ENCODE peak calls at places on chromosomes 11 and 22, in ten cellular contexts. W is A549, F is stomach, L is H1, H is transverse colon, N is suprapubic skin, Y is esophagus muscularis mucosa, T is SK-N-SH, D is ovary, R is K562. G is an unnamed sample.
A peak's percentile ranks its signal among the peaks of the same experiment; 100 is the strongest.

GRCh38 chr11:17208257-17208999 is 642 bp upstream of the PIK3C2A start:
- DNase-seq in T (peak; percentile 73), W (peak; percentile 75), Y (peak; percentile 92), R (no peak), N (no peak), F (peak; percentile 65), D (no peak), L (peak; percentile 33), H (peak; percentile 62), G (no peak)

GRCh38 chr11:69156673-69157155 is 979 bp downstream of the SMIM38 start:
- DNase-seq in D (no peak), L (no peak), H (no peak), N (no peak), F (no peak), Y (no peak), R (no peak), W (no peak), T (no peak), G (no peak)

GRCh38 chr11:504053-504993 is 2.7 kb downstream of the RNH1 start:
- DNase-seq in F (peak; percentile 35), D (peak; percentile 68), W (no peak), H (peak; percentile 38), T (no peak), N (peak; percentile 85), L (no peak), R (peak; percentile 69), Y (no peak), G (peak; percentile 48)

GRCh38 chr11:68954970-68955958 is 25.5 kb downstream of the MRGPRD start:
- DNase-seq in R (peak; percentile 57), F (peak; percentile 51), H (peak; percentile 77), T (no peak), N (no peak), L (no peak), W (no peak), D (no peak), Y (no peak), G (peak; percentile 39)

GRCh38 chr11:31060880-31061279 is 308.7 kb downstream of the DCDC1 start:
- DNase-seq in W (no peak), H (no peak), F (no peak), R (no peak), N (no peak), T (no peak), L (no peak), Y (no peak), D (no peak), G (no peak)

GRCh38 chr11:28715726-28716125 is 607.5 kb downstream of the METTL15 start:
- DNase-seq in R (no peak), W (no peak), Y (no peak), L (peak; percentile 17), T (no peak), D (no peak), N (no peak), H (no peak), F (no peak), G (no peak)

GRCh38 chr11:32259641-32260081 is 168.8 kb downstream of the RCN1 start:
- DNase-seq in L (no peak), Y (no peak), T (no peak), W (no peak), H (peak; percentile 31), N (no peak), R (no peak), F (no peak), D (peak; percentile 33), G (no peak)

GRCh38 chr22:40237788-40238424 is 60.2 kb downstream of the TNRC6B start:
- DNase-seq in L (no peak), F (no peak), D (no peak), T (no peak), Y (no peak), W (no peak), N (no peak), R (no peak), H (no peak), G (no peak)

GRCh38 chr11:67344264-67344663 is 9.1 kb downstream of the POLD4 start:
- DNase-seq in T (no peak), F (no peak), N (no peak), W (no peak), R (no peak), Y (no peak), D (no peak), H (no peak), L (no peak), G (no peak)

GRCh38 chr11:126176853-126177470 is 34.5 kb downstream of the RPUSD4 start:
- DNase-seq in H (no peak), R (no peak), F (no peak), T (no peak), Y (no peak), W (no peak), D (no peak), L (no peak), N (no peak), G (peak; percentile 62)

GRCh38 chr22:50261615-50262459 is at the start of gene MAPK12:
- DNase-seq in F (no peak), R (peak; percentile 80), H (no peak), W (no peak), T (peak; percentile 88), Y (no peak), D (peak; percentile 68), N (no peak), L (no peak), G (no peak)

GRCh38 chr11:84564180-84564866 is 1062.8 kb downstream of the DLG2 start:
- DNase-seq in F (peak; percentile 27), D (no peak), W (peak; percentile 66), L (no peak), Y (no peak), H (peak; percentile 51), T (peak; percentile 16), R (peak; percentile 26), N (no peak), G (peak; percentile 36)

GRCh38 chr11:73012121-73012863 is 129.8 kb downstream of the FCHSD2 start:
- DNase-seq in R (no peak), T (no peak), Y (no peak), N (no peak), L (no peak), H (no peak), D (no peak), F (no peak), W (no peak), G (no peak)

DNA sequence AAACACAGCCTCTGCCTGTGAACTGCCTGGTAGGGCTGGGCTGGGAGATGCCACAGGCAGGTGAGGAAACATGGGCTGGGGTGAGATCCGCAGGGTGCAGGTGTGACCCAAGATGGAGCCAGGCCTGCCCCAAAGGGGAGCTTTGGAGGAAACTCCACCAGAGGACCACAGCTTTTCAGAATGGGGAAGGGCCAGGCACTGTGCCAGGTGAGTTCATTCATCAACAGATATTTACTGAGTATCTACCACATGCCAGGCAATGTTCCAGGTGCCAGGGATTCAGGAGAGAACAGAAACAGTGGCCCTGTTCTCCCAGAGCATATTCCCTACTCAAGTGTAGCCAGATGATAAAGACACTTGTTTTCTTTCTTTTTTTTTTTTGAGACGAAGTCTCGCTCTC is 11.2 kb downstream of the RTN4RL2 start:
- DNase-seq in Y (no peak), D (no peak), H (no peak), R (no peak), W (no peak), F (peak; percentile 61), L (no peak), N (no peak), T (no peak), G (no peak)
- TF ChIP-seq EP300 in Y (no peak), D (no peak), H (no peak), R (no peak), W (no peak), F (no peak), L (no peak), N (no peak), T (no peak), G (no peak)

GRCh38 chr11:2100361-2101170 is 38.6 kb downstream of the IGF2 start:
- DNase-seq in W (no peak), N (peak; percentile 61), L (no peak), H (peak; percentile 22), D (peak; percentile 55), Y (no peak), T (peak; percentile 53), R (peak; percentile 47), F (peak; percentile 71), G (no peak)
- TF ChIP-seq EP300 in W (no peak), N (no peak), L (no peak), H (no peak), D (no peak), Y (no peak), T (no peak), R (no peak), F (no peak), G (no peak)

DNA sequence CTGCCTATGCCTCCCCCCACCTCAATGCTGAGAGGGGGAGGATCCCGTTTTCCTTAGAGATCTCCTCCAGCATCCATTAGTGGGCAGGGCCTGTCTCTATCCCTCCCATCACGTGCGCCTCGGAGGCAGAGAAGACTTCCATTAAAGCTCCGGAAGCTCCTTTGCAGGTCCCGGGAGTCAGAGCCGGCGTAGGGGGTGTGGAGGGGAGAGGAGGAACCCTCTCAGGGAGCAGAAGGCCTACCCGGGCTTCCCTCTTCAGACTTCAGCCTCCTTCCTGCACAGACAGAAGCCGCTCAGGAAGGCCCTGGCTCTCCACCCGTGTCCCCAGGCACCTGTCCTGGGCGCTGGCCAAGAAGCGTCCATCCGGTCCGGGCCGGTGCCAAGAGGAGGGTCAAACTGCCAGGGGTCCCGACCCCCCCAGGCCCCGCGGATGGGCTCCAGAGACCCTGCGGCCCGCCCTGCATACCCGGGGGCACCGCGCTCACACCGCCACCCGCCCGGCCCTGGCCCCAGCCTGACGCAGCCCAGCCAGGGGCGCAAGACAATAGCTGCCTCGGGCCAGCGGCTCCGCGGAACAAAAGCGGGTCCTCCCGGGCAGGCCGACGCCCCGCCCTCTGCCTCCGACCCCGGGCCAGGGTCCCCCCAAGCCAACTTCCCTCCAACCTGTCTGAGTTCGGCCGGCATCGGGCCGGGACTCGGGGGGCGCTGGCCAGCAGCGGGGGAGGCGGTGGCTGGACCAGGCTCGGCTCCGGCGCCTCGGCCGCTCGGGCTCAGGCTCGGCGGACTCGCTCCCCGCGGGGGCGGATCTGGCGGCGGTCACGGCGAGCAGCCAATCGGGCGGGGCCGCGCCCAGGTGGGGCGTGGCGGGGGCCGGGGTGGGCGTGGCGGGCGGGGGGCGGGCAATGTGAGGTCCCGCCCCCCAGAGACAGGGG is 29.9 kb downstream of the ARVCF start:
- DNase-seq in R (peak; percentile 100), N (no peak), Y (no peak), F (peak; percentile 79), D (peak; percentile 84), H (peak; percentile 83), W (peak; percentile 70), L (no peak), T (peak; percentile 99), G (peak; percentile 59)
- TF ChIP-seq EP300 in R (no peak), N (no peak), Y (no peak), F (no peak), D (no peak), H (no peak), W (no peak), L (no peak), T (no peak), G (no peak)

GRCh38 chr11:131246156-131246555 is 124.3 kb upstream of the NTM start:
- DNase-seq in D (no peak), R (no peak), L (no peak), T (no peak), Y (peak; percentile 57), N (no peak), H (no peak), W (no peak), F (no peak), G (no peak)

GRCh38 chr11:131242616-131243015 is 127.8 kb upstream of the NTM start:
- DNase-seq in D (no peak), F (no peak), T (no peak), Y (no peak), R (no peak), W (no peak), N (no peak), H (no peak), L (no peak), G (no peak)

GRCh38 chr11:131248588-131248987 is 121.8 kb upstream of the NTM start:
- DNase-seq in W (no peak), T (no peak), R (no peak), L (no peak), N (no peak), H (no peak), Y (no peak), D (no peak), F (no peak), G (no peak)

GRCh38 chr11:131246589-131247164 is 123.7 kb upstream of the NTM start:
- DNase-seq in F (peak; percentile 55), Y (peak; percentile 81), L (peak; percentile 31), T (peak; percentile 23), H (peak; percentile 50), W (no peak), D (no peak), R (peak; percentile 25), N (no peak), G (no peak)
- TF ChIP-seq EP300 in F (no peak), Y (no peak), L (no peak), T (no peak), H (no peak), W (no peak), D (no peak), R (no peak), N (no peak), G (no peak)

G was measured in tibial nerve.